ENCODE peak calls at places on chromosome 14, in ten cellular contexts. Z is right cardiac atrium, I is heart left ventricle, H is HCEC 1CT, X is substantia nigra, C is CMK, O is A172, T is KBM-7, P is frontal cortex, S is neural crest cell. W is an unnamed sample.

GRCh38 chr14:31842905-31843304 is 234.2 kb upstream of the ARHGAP5 start:
- DNase-seq in Z (no peak), I (no peak), H (no peak), X (no peak), C (no peak), O (no peak), T (no peak), P (no peak), S (no peak), W (no peak)

GRCh38 chr14:76201162-76201561 is 49.4 kb downstream of the GPATCH2L start:
- DNase-seq in Z (no peak), I (no peak), H (peak; percentile 94), X (no peak), C (no peak), O (peak; percentile 42), T (no peak), P (no peak), S (no peak), W (peak; percentile 77)

GRCh38 chr14:103161054-103161397 is 37.8 kb downstream of the TNFAIP2 start:
- DNase-seq in Z (peak; percentile 71), I (no peak), H (no peak), X (no peak), C (no peak), O (peak; percentile 46), T (no peak), P (no peak), S (no peak), W (no peak)

GRCh38 chr14:27392153-27392552 is 794.3 kb upstream of the NOVA1 start:
- DNase-seq in Z (no peak), I (no peak), H (peak; percentile 86), X (no peak), C (no peak), O (peak; percentile 1), T (no peak), P (no peak), S (no peak), W (no peak)

GRCh38 chr14:59631237-59631636 is 54.6 kb upstream of the CCDC175 start:
- DNase-seq in Z (no peak), I (no peak), H (no peak), X (no peak), C (no peak), O (no peak), T (peak; percentile 15), P (no peak), S (no peak), W (peak; percentile 8)

GRCh38 chr14:75430106-75430505 is 2.3 kb downstream of the JDP2 start:
- DNase-seq in Z (peak; percentile 78), I (no peak), H (peak; percentile 7), X (peak; percentile 32), C (no peak), O (no peak), T (no peak), P (no peak), S (no peak), W (no peak)

GRCh38 chr14:74548881-74549280 is 55.3 kb downstream of the ISCA2 start:
- DNase-seq in Z (peak; percentile 92), I (peak; percentile 81), H (no peak), X (no peak), C (no peak), O (no peak), T (no peak), P (no peak), S (no peak), W (no peak)

GRCh38 chr14:103696466-103697071 is 18.7 kb downstream of the XRCC3 start:
- DNase-seq in Z (peak; percentile 88), I (peak; percentile 86), H (no peak), X (no peak), C (no peak), O (no peak), T (no peak), P (no peak), S (no peak), W (no peak)

GRCh38 chr14:105889666-105890473 is 363.5 kb downstream of the TMEM121 start:
- DNase-seq in Z (peak; percentile 30), I (peak; percentile 43), H (no peak), X (no peak), C (peak; percentile 95), O (no peak), T (peak; percentile 89), P (no peak), S (no peak), W (no peak)

GRCh38 chr14:68792830-68793733 is at the start of gene ZFP36L1:
- DNase-seq in Z (peak; percentile 98), I (peak; percentile 97), H (peak; percentile 97), X (peak; percentile 86), C (peak; percentile 83), O (peak; percentile 89), T (peak; percentile 97), P (peak; percentile 79), S (peak; percentile 92), W (peak; percentile 97)